ENCODE peak calls at places on chromosomes 12 and 14, in nine cellular contexts. Z, V, N, H, B, D, W, F and S are unnamed samples.
A peak's percentile ranks its signal among the peaks of the same experiment; 100 is the strongest.

GRCh38 chr12:16245199-16245598 is 32.3 kb downstream of the SLC15A5 start:
- DNase-seq in Z (no peak), V (no peak), N (no peak), H (no peak), B (no peak), D (no peak), W (no peak), F (no peak), S (no peak)

GRCh38 chr14:72657214-72657921 is 236.5 kb downstream of the DPF3 start:
- DNase-seq in Z (no peak), V (no peak), N (peak; percentile 50), H (no peak), B (no peak), D (no peak), W (no peak), F (no peak), S (peak; percentile 53)

GRCh38 chr12:16583991-16584745 is 21.8 kb downstream of the LMO3 start:
- DNase-seq in Z (peak; percentile 84), V (no peak), N (peak; percentile 69), H (no peak), B (no peak), D (no peak), W (no peak), F (no peak), S (peak; percentile 26)

GRCh38 chr12:108127654-108128053 is 1.4 kb upstream of the WSCD2 start:
- DNase-seq in Z (no peak), V (no peak), N (no peak), H (no peak), B (no peak), D (no peak), W (no peak), F (no peak), S (no peak)

GRCh38 chr12:46372852-46373302 is 304 bp upstream of the SLC38A2 start:
- DNase-seq in Z (no peak), V (no peak), N (no peak), H (no peak), B (no peak), D (no peak), W (no peak), F (no peak), S (no peak)

GRCh38 chr12:100986595-100987547 is 192.3 kb downstream of the ANO4 start:
- DNase-seq in Z (peak; percentile 81), V (no peak), N (peak; percentile 63), H (no peak), B (no peak), D (no peak), W (no peak), F (no peak), S (peak; percentile 38)

GRCh38 chr14:51336304-51336703 is 96.3 kb downstream of the TMX1 start:
- DNase-seq in Z (no peak), V (no peak), N (no peak), H (no peak), B (no peak), D (no peak), W (no peak), F (no peak), S (no peak)

GRCh38 chr12:75889214-75889613 is 142.4 kb downstream of the PHLDA1 start:
- DNase-seq in Z (no peak), V (peak; percentile 25), N (no peak), H (no peak), B (no peak), D (no peak), W (no peak), F (no peak), S (no peak)

GRCh38 chr12:5467941-5468340 is 36.0 kb downstream of the NTF3 start:
- DNase-seq in Z (no peak), V (no peak), N (peak; percentile 73), H (no peak), B (no peak), D (no peak), W (no peak), F (no peak), S (no peak)

GRCh38 chr14:25406818-25407217 is 356.9 kb upstream of the STXBP6 start:
- DNase-seq in Z (no peak), V (no peak), N (peak; percentile 8), H (no peak), B (peak; percentile 1), D (no peak), W (peak; percentile 21), F (no peak), S (no peak)

GRCh38 chr14:58808828-58809227 is 171.1 kb downstream of the DACT1 start:
- DNase-seq in Z (no peak), V (no peak), N (peak; percentile 43), H (no peak), B (peak; percentile 39), D (no peak), W (peak; percentile 75), F (no peak), S (peak; percentile 75)

GRCh38 chr14:101055106-101055662 is 151.7 kb upstream of the RTL1 start:
- DNase-seq in Z (no peak), V (no peak), N (no peak), H (no peak), B (no peak), D (no peak), W (no peak), F (no peak), S (no peak)

GRCh38 chr14:77186911-77187648 is 5.5 kb downstream of the TMEM63C start:
- DNase-seq in Z (peak; percentile 90), V (no peak), N (peak; percentile 26), H (no peak), B (no peak), D (peak; percentile 73), W (peak; percentile 89), F (no peak), S (peak; percentile 93)

GRCh38 chr14:96582641-96582980 is 80.4 kb downstream of the PAPOLA start:
- DNase-seq in Z (no peak), V (no peak), N (no peak), H (no peak), B (no peak), D (no peak), W (no peak), F (no peak), S (no peak)
- H3K27ac ChIP-seq in Z (no peak overlapping the region), V (no peak overlapping the region), N (no peak overlapping the region), H (no peak overlapping the region), B (no peak overlapping the region), D (no peak overlapping the region), W (no peak overlapping the region), F (no peak overlapping the region), S (no peak overlapping the region)

GRCh38 chr12:53518381-53518780 is 11.1 kb upstream of the NPFF start:
- DNase-seq in Z (no peak), V (no peak), N (peak; percentile 41), H (no peak), B (no peak), D (no peak), W (no peak), F (no peak), S (peak; percentile 40)

GRCh38 chr12:53515291-53515680 is 8.0 kb upstream of the NPFF start:
- DNase-seq in Z (no peak), V (no peak), N (no peak), H (no peak), B (no peak), D (no peak), W (no peak), F (no peak), S (no peak)

GRCh38 chr12:53513712-53514415 is 6.6 kb upstream of the NPFF start:
- DNase-seq in Z (no peak), V (no peak), N (no peak), H (no peak), B (no peak), D (no peak), W (no peak), F (no peak), S (no peak)

GRCh38 chr12:53514626-53515290 is 7.5 kb upstream of the NPFF start:
- DNase-seq in Z (no peak), V (no peak), N (no peak), H (no peak), B (no peak), D (no peak), W (no peak), F (no peak), S (no peak)

GRCh38 chr12:53516758-53517455 is 9.6 kb upstream of the NPFF start:
- DNase-seq in Z (no peak), V (no peak), N (no peak), H (no peak), B (no peak), D (no peak), W (peak; percentile 49), F (no peak), S (no peak)
- H3K27ac ChIP-seq in Z (no peak overlapping the region), V (peak overlapping the region; percentile 7), N (no peak overlapping the region), H (no peak overlapping the region), B (no peak overlapping the region), D (no peak overlapping the region), W (no peak overlapping the region), F (no peak overlapping the region), S (no peak overlapping the region)

GRCh38 chr12:6982532-6982931 is 11.8 kb downstream of the EMG1 start:
- DNase-seq in Z (no peak), V (no peak), N (no peak), H (no peak), B (no peak), D (no peak), W (no peak), F (no peak), S (no peak)

DNA sequence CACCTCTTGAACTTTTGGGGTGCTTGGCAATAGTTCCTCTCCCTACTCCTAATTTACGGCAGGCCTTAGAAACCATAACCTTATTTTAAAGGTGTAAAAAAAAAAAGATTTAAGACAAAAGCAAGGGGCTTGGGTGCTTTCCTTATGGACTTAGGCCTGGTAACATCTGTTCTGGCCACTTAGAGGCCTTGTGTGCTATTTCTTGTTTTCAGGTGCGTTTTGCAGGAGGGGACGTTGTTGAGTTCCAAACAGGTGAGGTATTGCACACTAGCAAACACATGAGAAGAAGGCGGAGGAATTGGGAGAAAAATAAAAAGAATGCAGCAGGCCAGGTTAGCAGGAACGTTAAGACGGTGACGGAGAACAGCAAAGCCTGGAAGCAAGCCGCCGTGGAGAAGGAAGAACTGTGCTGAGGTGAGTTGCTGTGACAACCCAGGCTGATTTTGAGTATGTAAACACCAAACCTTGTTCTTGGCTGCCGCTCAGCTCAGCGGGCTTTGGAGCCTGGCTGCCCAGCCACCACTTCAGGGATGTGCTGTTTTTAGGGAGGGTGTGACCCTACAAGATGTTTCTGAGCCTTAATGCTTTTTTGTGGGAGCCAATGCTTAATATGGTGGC is 17.4 kb downstream of the EMG1 start:
- DNase-seq in Z (no peak), V (no peak), N (no peak), H (no peak), B (no peak), D (peak; percentile 72), W (no peak), F (no peak), S (no peak)
- H3K27ac ChIP-seq in Z (no peak overlapping the region), V (no peak overlapping the region), N (no peak overlapping the region), H (no peak overlapping the region), B (no peak overlapping the region), D (peak overlapping the region; percentile 61), W (no peak overlapping the region), F (no peak overlapping the region), S (no peak overlapping the region)

DNA sequence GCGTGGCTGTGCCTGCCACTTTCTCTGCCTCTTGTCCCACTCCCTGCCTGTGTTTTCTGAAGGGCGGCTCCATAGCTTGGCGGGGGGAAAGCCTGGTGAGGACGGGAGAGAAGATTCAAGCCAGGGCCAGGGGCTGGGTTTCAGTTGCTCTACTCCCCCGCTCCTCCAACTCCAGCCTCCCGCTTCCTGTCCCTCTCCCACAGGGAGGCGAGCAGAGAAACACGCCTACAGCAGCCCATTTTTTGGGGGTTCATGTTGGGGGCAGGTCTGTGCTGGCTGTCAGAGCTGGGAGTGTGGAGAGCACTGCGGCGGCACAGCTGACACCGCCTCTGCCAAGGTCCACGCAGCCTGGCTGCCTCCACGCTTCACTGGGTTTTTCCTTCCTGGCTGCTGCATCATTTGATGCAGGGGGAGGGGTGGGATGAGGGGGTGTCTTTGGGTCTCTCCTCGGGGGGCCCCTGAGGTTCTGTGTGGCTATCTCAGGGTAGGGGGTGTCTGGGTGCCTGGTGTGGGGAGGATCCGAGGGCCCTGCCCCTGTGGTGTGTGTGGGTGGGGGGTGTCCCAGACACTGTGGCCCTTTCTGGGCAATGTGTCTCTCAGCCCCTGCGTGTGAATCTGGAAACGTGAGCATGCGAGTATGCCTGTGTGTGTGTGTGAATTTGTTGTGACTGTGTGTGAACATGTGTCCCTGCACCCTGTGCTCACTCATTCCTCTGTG is 10.7 kb upstream of the KRT80 start:
- DNase-seq in Z (no peak), V (no peak), N (peak; percentile 16), H (no peak), B (no peak), D (no peak), W (no peak), F (no peak), S (no peak)
- H3K27ac ChIP-seq in Z (peak overlapping the region; percentile 14), V (no peak overlapping the region), N (peak overlapping the region; percentile 3), H (peak overlapping the region; percentile 35), B (no peak overlapping the region), D (peak overlapping the region; percentile 2), W (no peak overlapping the region), F (no peak overlapping the region), S (peak overlapping the region; percentile 34)